ENCODE peak calls at places on chromosomes 2 and 18, in seven cellular contexts. One of them, this sample, is unnamed.

GRCh38 chr2:26605195-26605968 is 35.8 kb downstream of the CIB4 start:
- DNase-seq in spleen: peak; percentile 48
- DNase-seq in heart left ventricle: no peak
- DNase-seq in astrocyte of the spinal cord: peak; percentile 35
- DNase-seq in GM12865: peak; percentile 56
- DNase-seq in left lung: no peak
- DNase-seq in HFFc6: peak; percentile 25
- DNase-seq in this sample: peak; percentile 64

GRCh38 chr2:152781210-152781609 is 62.8 kb downstream of the ARL6IP6 start:
- DNase-seq in spleen: no peak
- DNase-seq in heart left ventricle: no peak
- DNase-seq in astrocyte of the spinal cord: no peak
- DNase-seq in GM12865: no peak
- DNase-seq in left lung: no peak
- DNase-seq in HFFc6: no peak
- DNase-seq in this sample: no peak

GRCh38 chr2:154696771-154697170 is 1.7 kb upstream of the KCNJ3 start:
- DNase-seq in spleen: no peak
- DNase-seq in heart left ventricle: no peak
- DNase-seq in astrocyte of the spinal cord: no peak
- DNase-seq in GM12865: no peak
- DNase-seq in left lung: no peak
- DNase-seq in HFFc6: no peak
- DNase-seq in this sample: no peak

GRCh38 chr2:159228006-159228655 is 58.4 kb downstream of the WDSUB1 start:
- DNase-seq in spleen: no peak
- DNase-seq in heart left ventricle: no peak
- DNase-seq in astrocyte of the spinal cord: peak; percentile 66
- DNase-seq in GM12865: no peak
- DNase-seq in left lung: no peak
- DNase-seq in HFFc6: peak; percentile 80
- DNase-seq in this sample: no peak

GRCh38 chr2:232568161-232568560 is 17.7 kb downstream of the EIF4E2 start:
- DNase-seq in spleen: no peak
- DNase-seq in heart left ventricle: no peak
- DNase-seq in astrocyte of the spinal cord: peak; percentile 84
- DNase-seq in GM12865: no peak
- DNase-seq in left lung: no peak
- DNase-seq in HFFc6: peak; percentile 91
- DNase-seq in this sample: peak; percentile 38

GRCh38 chr18:1663879-1664705 is 759.4 kb downstream of the ADCYAP1 start:
- DNase-seq in spleen: peak; percentile 84
- DNase-seq in heart left ventricle: peak; percentile 70
- DNase-seq in astrocyte of the spinal cord: peak; percentile 15
- DNase-seq in GM12865: peak; percentile 51
- DNase-seq in left lung: peak; percentile 81
- DNase-seq in HFFc6: no peak
- DNase-seq in this sample: peak; percentile 45

GRCh38 chr2:201879986-201880385 is 73.6 kb downstream of the CDK15 start:
- DNase-seq in spleen: no peak
- DNase-seq in heart left ventricle: no peak
- DNase-seq in astrocyte of the spinal cord: no peak
- DNase-seq in GM12865: no peak
- DNase-seq in left lung: no peak
- DNase-seq in HFFc6: no peak
- DNase-seq in this sample: no peak

GRCh38 chr2:146818122-146818521 is 1026.7 kb upstream of the ACVR2A start:
- DNase-seq in spleen: no peak
- DNase-seq in heart left ventricle: no peak
- DNase-seq in astrocyte of the spinal cord: peak; percentile 36
- DNase-seq in GM12865: no peak
- DNase-seq in left lung: no peak
- DNase-seq in HFFc6: no peak
- DNase-seq in this sample: no peak

GRCh38 chr2:29113891-29114321 is 1.3 kb upstream of the CLIP4 start:
- DNase-seq in spleen: no peak
- DNase-seq in heart left ventricle: peak; percentile 69
- DNase-seq in astrocyte of the spinal cord: peak; percentile 61
- DNase-seq in GM12865: peak; percentile 77
- DNase-seq in left lung: no peak
- DNase-seq in HFFc6: peak; percentile 95
- DNase-seq in this sample: peak; percentile 47

GRCh38 chr18:28789460-28789859 is 612.5 kb upstream of the CDH2 start:
- DNase-seq in spleen: no peak
- DNase-seq in heart left ventricle: no peak
- DNase-seq in astrocyte of the spinal cord: no peak
- DNase-seq in GM12865: no peak
- DNase-seq in left lung: no peak
- DNase-seq in HFFc6: no peak
- DNase-seq in this sample: no peak

GRCh38 chr2:29075894-29076700 is 1.8 kb upstream of the PCARE start:
- DNase-seq in spleen: no peak
- DNase-seq in heart left ventricle: no peak
- DNase-seq in astrocyte of the spinal cord: no peak
- DNase-seq in GM12865: peak; percentile 14
- DNase-seq in left lung: no peak
- DNase-seq in HFFc6: peak; percentile 79
- DNase-seq in this sample: no peak

GRCh38 chr2:207227062-207227748 is 61.5 kb upstream of the KLF7 start:
- DNase-seq in spleen: no peak
- DNase-seq in heart left ventricle: peak; percentile 52
- DNase-seq in astrocyte of the spinal cord: peak; percentile 65
- DNase-seq in GM12865: peak; percentile 47
- DNase-seq in left lung: no peak
- DNase-seq in HFFc6: no peak
- DNase-seq in this sample: peak; percentile 73

GRCh38 chr2:85468096-85468703 is 49.7 kb downstream of the SH2D6 start:
- DNase-seq in spleen: peak; percentile 6
- DNase-seq in heart left ventricle: no peak
- DNase-seq in astrocyte of the spinal cord: no peak
- DNase-seq in GM12865: no peak
- DNase-seq in left lung: no peak
- DNase-seq in HFFc6: no peak
- DNase-seq in this sample: no peak

GRCh38 chr2:40352321-40353099 is 99.4 kb downstream of the SLC8A1 start:
- DNase-seq in spleen: no peak
- DNase-seq in heart left ventricle: no peak
- DNase-seq in astrocyte of the spinal cord: no peak
- DNase-seq in GM12865: no peak
- DNase-seq in left lung: no peak
- DNase-seq in HFFc6: peak; percentile 15
- DNase-seq in this sample: peak; percentile 43

GRCh38 chr2:228131833-228132232 is 49.7 kb downstream of the SPHKAP start:
- DNase-seq in spleen: no peak
- DNase-seq in heart left ventricle: no peak
- DNase-seq in astrocyte of the spinal cord: no peak
- DNase-seq in GM12865: no peak
- DNase-seq in left lung: no peak
- DNase-seq in HFFc6: no peak
- DNase-seq in this sample: no peak

GRCh38 chr2:223090540-223091235 is 38.7 kb downstream of the KCNE4 start:
- DNase-seq in spleen: no peak
- DNase-seq in heart left ventricle: no peak
- DNase-seq in astrocyte of the spinal cord: no peak
- DNase-seq in GM12865: no peak
- DNase-seq in left lung: no peak
- DNase-seq in HFFc6: no peak
- DNase-seq in this sample: no peak

GRCh38 chr2:2183717-2184116 is 147.4 kb downstream of the MYT1L start:
- DNase-seq in spleen: no peak
- DNase-seq in heart left ventricle: no peak
- DNase-seq in astrocyte of the spinal cord: no peak
- DNase-seq in GM12865: no peak
- DNase-seq in left lung: no peak
- DNase-seq in HFFc6: no peak
- DNase-seq in this sample: no peak

GRCh38 chr2:2189112-2189398 is 142.0 kb downstream of the MYT1L start:
- DNase-seq in spleen: no peak
- DNase-seq in heart left ventricle: no peak
- DNase-seq in astrocyte of the spinal cord: no peak
- DNase-seq in GM12865: no peak
- DNase-seq in left lung: no peak
- DNase-seq in HFFc6: no peak
- DNase-seq in this sample: no peak

GRCh38 chr2:2188344-2189111 is 142.5 kb downstream of the MYT1L start:
- DNase-seq in spleen: no peak
- DNase-seq in heart left ventricle: no peak
- DNase-seq in astrocyte of the spinal cord: no peak
- DNase-seq in GM12865: no peak
- DNase-seq in left lung: no peak
- DNase-seq in HFFc6: no peak
- DNase-seq in this sample: no peak

GRCh38 chr2:2184549-2185249 is 146.4 kb downstream of the MYT1L start:
- DNase-seq in spleen: no peak
- DNase-seq in heart left ventricle: peak; percentile 66
- DNase-seq in astrocyte of the spinal cord: no peak
- DNase-seq in GM12865: no peak
- DNase-seq in left lung: no peak
- DNase-seq in HFFc6: no peak
- DNase-seq in this sample: no peak

DNA sequence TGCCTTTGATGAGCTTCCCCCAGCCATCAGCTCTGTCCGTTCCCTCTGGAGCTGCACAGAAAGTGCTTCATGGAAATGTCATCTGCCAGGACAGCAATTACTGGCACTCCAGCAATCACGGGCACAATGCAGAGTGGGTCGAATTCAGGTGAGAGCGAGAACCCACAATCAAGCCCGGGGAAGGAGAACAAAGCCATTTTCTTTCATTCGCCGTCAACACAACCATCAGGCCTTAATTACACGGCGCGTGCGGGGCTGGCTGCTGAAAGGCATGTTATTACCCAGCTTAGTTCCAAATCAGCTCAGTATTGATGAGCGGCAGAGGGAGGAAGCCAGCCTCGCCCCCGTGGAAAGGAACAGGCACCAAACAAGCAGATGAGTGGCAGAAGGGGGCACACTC is 143.9 kb downstream of the MYT1L start:
- DNase-seq in spleen: no peak
- DNase-seq in heart left ventricle: no peak
- DNase-seq in astrocyte of the spinal cord: no peak
- DNase-seq in GM12865: no peak
- DNase-seq in left lung: no peak
- DNase-seq in HFFc6: no peak
- DNase-seq in this sample: no peak
- TF ChIP-seq CTCF in spleen: no peak
- TF ChIP-seq CTCF in heart left ventricle: no peak
- TF ChIP-seq CTCF in astrocyte of the spinal cord: no peak
- TF ChIP-seq CTCF in GM12865: no peak
- TF ChIP-seq CTCF in left lung: no peak
- TF ChIP-seq CTCF in HFFc6: no peak
- TF ChIP-seq CTCF in this sample: no peak

DNA sequence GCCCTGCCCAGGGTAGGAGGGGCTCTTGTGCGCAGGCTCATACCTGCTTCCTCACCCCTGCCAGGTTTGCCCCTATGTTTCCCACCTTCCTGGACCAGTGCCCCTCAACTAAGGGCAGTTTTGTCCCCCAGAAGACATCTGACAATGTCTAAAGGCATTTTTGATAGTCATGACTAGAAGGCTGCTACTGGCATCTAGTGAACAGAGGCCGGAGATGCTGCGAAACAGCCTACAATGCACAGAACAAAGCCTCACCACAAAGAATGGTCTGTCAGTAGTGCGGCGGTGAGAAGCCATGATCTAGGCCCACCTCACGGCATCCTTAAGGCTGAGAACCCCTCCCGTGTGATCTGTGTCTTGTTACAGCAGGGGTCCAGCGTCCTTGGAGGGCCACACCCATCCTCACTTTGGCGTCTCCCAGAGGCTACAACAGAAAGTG is 96.0 kb downstream of the TMEM17 start:
- DNase-seq in spleen: no peak
- DNase-seq in heart left ventricle: no peak
- DNase-seq in astrocyte of the spinal cord: peak; percentile 8
- DNase-seq in GM12865: peak; percentile 63
- DNase-seq in left lung: no peak
- DNase-seq in HFFc6: no peak
- DNase-seq in this sample: no peak
- TF ChIP-seq CTCF in spleen: no peak
- TF ChIP-seq CTCF in heart left ventricle: peak; percentile 61
- TF ChIP-seq CTCF in astrocyte of the spinal cord: peak; percentile 33
- TF ChIP-seq CTCF in GM12865: peak; percentile 50
- TF ChIP-seq CTCF in left lung: no peak
- TF ChIP-seq CTCF in HFFc6: no peak
- TF ChIP-seq CTCF in this sample: no peak

GRCh38 chr2:48205137-48205798 is 299.0 kb upstream of the FBXO11 start:
- DNase-seq in spleen: no peak
- DNase-seq in heart left ventricle: no peak
- DNase-seq in astrocyte of the spinal cord: peak; percentile 18
- DNase-seq in GM12865: peak; percentile 75
- DNase-seq in left lung: no peak
- DNase-seq in HFFc6: no peak
- DNase-seq in this sample: peak; percentile 40
- TF ChIP-seq CTCF in spleen: peak; percentile 34
- TF ChIP-seq CTCF in heart left ventricle: peak; percentile 12
- TF ChIP-seq CTCF in astrocyte of the spinal cord: peak; percentile 37
- TF ChIP-seq CTCF in GM12865: peak; percentile 37
- TF ChIP-seq CTCF in left lung: no peak
- TF ChIP-seq CTCF in HFFc6: peak; percentile 29
- TF ChIP-seq CTCF in this sample: peak; percentile 32

DNA sequence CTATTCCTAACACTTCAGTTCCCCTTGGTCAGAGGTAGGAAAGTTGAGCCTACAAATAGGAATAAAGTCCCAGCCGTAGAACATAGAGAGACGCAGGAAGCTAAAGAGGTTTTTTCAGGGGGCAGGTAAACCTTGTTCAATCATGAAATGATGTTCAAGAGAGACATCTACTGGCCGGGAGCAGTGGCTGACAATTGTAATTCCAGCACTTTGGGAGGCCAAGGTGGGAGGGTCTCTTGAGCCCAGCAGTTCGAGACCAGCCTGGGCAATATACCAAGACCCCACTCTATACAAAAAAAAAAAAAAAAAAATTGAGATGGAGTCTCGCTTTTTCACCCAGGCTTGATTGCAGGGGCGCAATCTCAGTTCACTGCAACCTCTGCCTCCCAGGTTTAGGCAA is 66.7 kb upstream of the DNAJC10 start:
- DNase-seq in spleen: no peak
- DNase-seq in heart left ventricle: no peak
- DNase-seq in astrocyte of the spinal cord: peak; percentile 39
- DNase-seq in GM12865: peak; percentile 37
- DNase-seq in left lung: no peak
- DNase-seq in HFFc6: peak; percentile 15
- DNase-seq in this sample: peak; percentile 75
- TF ChIP-seq CTCF in spleen: no peak
- TF ChIP-seq CTCF in heart left ventricle: peak; percentile 63
- TF ChIP-seq CTCF in astrocyte of the spinal cord: peak; percentile 77
- TF ChIP-seq CTCF in GM12865: peak; percentile 31
- TF ChIP-seq CTCF in left lung: peak; percentile 24
- TF ChIP-seq CTCF in HFFc6: peak; percentile 77
- TF ChIP-seq CTCF in this sample: peak; percentile 69

This sample was measured in cardiac muscle cell.